ENCODE peak calls at places on chromosomes 16 and 17, in nine cellular contexts. U is AG10803, M is lung, W is lower leg skin, F is astrocyte of the cerebellum, A is epithelial cell of proximal tubule, J is left ventricle myocardium inferior, V is fibroblast of mammary gland, N is tibial nerve. Y is an unnamed sample.

GRCh38 chr17:10046259-10046658 is 141.2 kb upstream of the RCVRN start:
- DNase-seq in U (no peak), M (no peak), W (no peak), F (no peak), A (no peak), J (no peak), V (no peak), N (no peak), Y (no peak)

GRCh38 chr16:16075463-16076399 is 126.3 kb downstream of the ABCC1 start:
- DNase-seq in U (peak), M (peak), W (peak), F (no peak), A (peak), J (peak), V (peak), N (peak), Y (no peak)

GRCh38 chr16:54936979-54937672 is 6.5 kb downstream of the IRX5 start:
- DNase-seq in U (peak), M (peak), W (peak), F (peak), A (no peak), J (no peak), V (peak), N (no peak), Y (peak)

GRCh38 chr17:57588086-57588485 is 157.0 kb downstream of the CCDC182 start:
- DNase-seq in U (no peak), M (no peak), W (no peak), F (no peak), A (no peak), J (no peak), V (no peak), N (no peak), Y (no peak)

GRCh38 chr16:64507240-64508024 is 614.4 kb downstream of the CDH11 start:
- DNase-seq in U (no peak), M (no peak), W (no peak), F (no peak), A (no peak), J (no peak), V (no peak), N (no peak), Y (no peak)

GRCh38 chr16:80711406-80711805 is 93.0 kb downstream of the CDYL2 start:
- DNase-seq in U (no peak), M (no peak), W (no peak), F (no peak), A (no peak), J (no peak), V (no peak), N (no peak), Y (no peak)

GRCh38 chr16:57988929-57989328 is 11.5 kb downstream of the ZNF319 start:
- DNase-seq in U (no peak), M (no peak), W (no peak), F (no peak), A (no peak), J (peak), V (no peak), N (no peak), Y (peak)

GRCh38 chr16:23400387-23400930 is 52.5 kb downstream of the COG7 start:
- DNase-seq in U (no peak), M (no peak), W (no peak), F (no peak), A (no peak), J (no peak), V (no peak), N (no peak), Y (no peak)

GRCh38 chr16:47571049-47571448 is 109.9 kb downstream of the PHKB start:
- DNase-seq in U (no peak), M (no peak), W (no peak), F (no peak), A (no peak), J (no peak), V (no peak), N (no peak), Y (no peak)

GRCh38 chr16:77782694-77783093 is 5.7 kb upstream of the VAT1L start:
- DNase-seq in U (no peak), M (no peak), W (no peak), F (no peak), A (no peak), J (no peak), V (peak), N (no peak), Y (peak)

GRCh38 chr16:50259334-50260205 is 6.8 kb upstream of the ADCY7 start:
- DNase-seq in U (peak), M (no peak), W (peak), F (no peak), A (no peak), J (peak), V (peak), N (peak), Y (peak)

GRCh38 chr17:82056729-82057621 is 5.3 kb downstream of the GPS1 start:
- DNase-seq in U (no peak), M (no peak), W (no peak), F (no peak), A (no peak), J (no peak), V (no peak), N (no peak), Y (no peak)

GRCh38 chr17:44187131-44187899 is 543 bp downstream of the TMUB2 start:
- DNase-seq in U (peak), M (no peak), W (peak), F (peak), A (peak), J (no peak), V (peak), N (no peak), Y (peak)

GRCh38 chr16:15952265-15952711 is 2.9 kb downstream of the ABCC1 start:
- DNase-seq in U (no peak), M (no peak), W (no peak), F (no peak), A (no peak), J (no peak), V (no peak), N (no peak), Y (no peak)

GRCh38 chr17:75270966-75271232 is at the start of gene MIF4GD:
- DNase-seq in U (no peak), M (no peak), W (no peak), F (no peak), A (no peak), J (no peak), V (peak), N (no peak), Y (no peak)

GRCh38 chr17:75270218-75270965 is 639 bp downstream of the MIF4GD start:
- DNase-seq in U (peak), M (peak), W (peak), F (no peak), A (no peak), J (peak), V (peak), N (no peak), Y (peak)

GRCh38 chr17:75272848-75273184 is 1.8 kb upstream of the MIF4GD start:
- DNase-seq in U (no peak), M (no peak), W (no peak), F (no peak), A (no peak), J (no peak), V (no peak), N (no peak), Y (peak)

GRCh38 chr17:75271233-75271954 is 363 bp upstream of the MIF4GD start:
- DNase-seq in U (peak), M (peak), W (peak), F (no peak), A (no peak), J (peak), V (no peak), N (peak), Y (peak)

DNA sequence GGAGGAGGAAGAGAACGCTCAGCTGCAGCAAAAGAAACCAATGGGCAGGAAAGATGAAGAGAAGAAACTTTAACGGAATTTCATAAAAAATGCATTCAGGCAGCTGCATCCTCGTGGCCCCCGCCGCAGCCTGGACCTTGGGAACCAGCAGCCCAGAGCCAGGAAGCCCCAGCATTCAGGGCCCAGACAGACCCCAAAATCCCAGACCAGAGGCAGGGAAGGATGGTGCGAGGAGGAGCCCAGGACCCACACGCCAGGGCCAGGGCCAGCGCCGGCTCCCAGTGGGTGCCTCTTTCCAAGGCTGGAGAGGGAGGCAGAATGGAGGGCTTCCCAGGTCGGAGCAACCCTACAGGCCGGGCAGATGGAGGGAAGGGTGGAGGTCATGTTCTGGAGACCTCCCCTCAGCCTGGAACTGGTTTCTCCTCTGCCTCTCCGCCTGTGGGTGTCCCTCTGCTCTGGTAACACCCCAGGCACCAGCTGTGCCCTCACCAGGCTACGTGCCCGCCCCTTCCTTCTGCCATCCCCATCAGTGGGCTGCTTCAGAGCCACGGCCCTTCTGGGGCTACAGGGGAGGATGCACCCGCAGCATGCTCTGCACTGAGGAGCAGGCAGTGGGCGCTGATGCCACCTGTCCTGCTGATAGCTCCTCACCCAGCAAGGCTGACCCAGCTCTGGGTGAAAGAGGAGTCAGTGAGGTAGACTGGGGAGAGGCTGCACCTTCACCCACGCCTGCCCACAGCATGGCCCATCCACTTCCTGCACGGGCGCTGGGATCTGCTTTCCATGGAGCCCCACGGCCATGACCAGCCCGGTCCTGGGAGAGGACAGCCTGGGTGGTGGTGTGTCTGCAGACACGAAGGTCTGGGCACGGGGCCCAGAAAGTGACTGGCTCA is 1.2 kb upstream of the MIF4GD start:
- DNase-seq in U (peak), M (no peak), W (no peak), F (no peak), A (no peak), J (peak), V (peak), N (no peak), Y (no peak)
- TF ChIP-seq CTCF in U (no peak), M (no peak), W (no peak), F (no peak), A (no peak), J (no peak), V (no peak), N (no peak), Y (no peak)

GRCh38 chr16:81818514-81819304 is 39.6 kb downstream of the PLCG2 start:
- DNase-seq in U (no peak), M (no peak), W (no peak), F (no peak), A (no peak), J (no peak), V (no peak), N (no peak), Y (no peak)

GRCh38 chr16:81816793-81817210 is 37.7 kb downstream of the PLCG2 start:
- DNase-seq in U (no peak), M (no peak), W (no peak), F (no peak), A (no peak), J (no peak), V (no peak), N (no peak), Y (no peak)

GRCh38 chr16:81817296-81817695 is 38.2 kb downstream of the PLCG2 start:
- DNase-seq in U (no peak), M (no peak), W (no peak), F (no peak), A (no peak), J (no peak), V (no peak), N (no peak), Y (no peak)

GRCh38 chr16:81816351-81816750 is 37.3 kb downstream of the PLCG2 start:
- DNase-seq in U (no peak), M (no peak), W (no peak), F (no peak), A (no peak), J (no peak), V (no peak), N (no peak), Y (no peak)

DNA sequence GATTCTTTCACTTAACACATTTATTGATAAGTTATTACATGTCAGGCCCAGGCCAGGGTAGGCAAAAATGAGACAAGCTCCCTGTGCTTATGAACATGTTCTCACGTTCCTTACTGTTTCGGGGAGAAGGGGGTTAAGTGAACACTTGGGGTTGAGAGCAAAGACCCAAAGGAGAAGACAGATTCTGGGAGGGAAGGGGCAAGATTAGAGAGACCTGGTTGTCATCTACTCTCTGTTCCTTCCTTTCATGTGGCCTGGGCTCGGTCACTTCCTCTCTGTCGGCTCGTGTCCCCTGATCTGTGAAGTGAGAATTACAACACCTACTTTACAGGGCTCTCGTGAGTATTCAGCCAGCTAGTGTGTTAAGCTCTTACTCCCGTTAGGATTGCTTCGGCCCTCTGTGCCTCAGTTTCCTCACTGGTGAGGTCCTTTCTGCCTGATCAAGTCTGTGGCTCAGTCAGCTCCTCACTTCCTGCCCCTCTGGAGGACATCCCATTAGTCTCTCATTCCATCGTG is 38.8 kb downstream of the PLCG2 start:
- DNase-seq in U (no peak), M (no peak), W (no peak), F (no peak), A (no peak), J (no peak), V (no peak), N (no peak), Y (no peak)
- H3K4me3 ChIP-seq in U (no peak), M (no peak), W (no peak), F (no peak), A (no peak), J (no peak), V (no peak), N (no peak), Y (no peak)

DNA sequence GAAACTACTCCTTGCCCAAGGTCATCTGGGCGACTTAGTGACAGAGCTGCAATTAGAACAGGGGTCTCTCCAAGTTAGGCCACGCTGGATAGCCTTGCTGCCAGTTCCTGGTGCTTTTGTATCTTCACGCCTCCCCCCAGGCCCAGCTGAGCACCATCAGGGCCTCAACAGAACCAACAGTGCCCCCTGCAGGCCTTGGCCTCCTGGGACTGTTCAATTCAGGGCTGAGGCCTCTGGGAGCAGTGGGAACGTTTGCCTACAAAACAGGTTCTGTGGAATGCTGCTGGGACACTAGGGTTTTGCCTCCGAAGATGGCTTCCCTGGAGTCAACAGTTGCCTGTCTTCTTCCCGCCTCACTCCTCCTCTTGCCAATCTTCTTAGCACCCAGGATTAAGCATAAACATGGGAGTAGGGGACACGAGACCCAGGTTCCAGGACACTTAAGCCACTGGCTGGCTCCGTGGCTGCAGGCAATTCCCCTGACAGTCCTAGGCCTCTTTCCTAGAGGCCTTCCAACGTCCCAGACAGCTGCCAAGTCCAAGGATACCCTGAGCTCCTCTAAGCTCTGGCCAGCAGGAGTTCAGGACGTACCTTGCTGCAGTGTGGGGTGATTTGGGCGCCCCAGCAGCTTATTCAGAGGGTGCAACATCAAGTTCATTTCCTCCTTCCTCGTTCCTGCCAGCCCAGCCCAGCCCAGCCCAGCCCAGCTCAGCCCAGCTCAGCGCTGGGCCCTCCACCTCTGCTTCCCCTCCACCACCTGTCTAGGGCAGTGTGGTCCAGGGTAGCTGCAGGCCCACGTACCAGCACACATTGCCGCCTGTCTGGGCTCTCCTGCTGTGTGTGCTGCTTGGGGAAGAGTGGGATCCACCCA is 246.6 kb upstream of the RPL38 start:
- DNase-seq in U (peak), M (peak), W (peak), F (no peak), A (no peak), J (peak), V (peak), N (no peak), Y (no peak)
- TF ChIP-seq CTCF in U (peak), M (peak), W (no peak), F (peak), A (peak), J (peak), V (peak), N (no peak), Y (no peak)

GRCh38 chr16:10922328-10923145 is 19.7 kb downstream of the DEXI start:
- DNase-seq in U (peak), M (peak), W (no peak), F (no peak), A (no peak), J (peak), V (peak), N (no peak), Y (peak)
- H3K4me3 ChIP-seq in U (no peak), M (no peak), W (no peak), F (no peak), A (no peak), J (peak), V (no peak), N (no peak), Y (no peak)

DNA sequence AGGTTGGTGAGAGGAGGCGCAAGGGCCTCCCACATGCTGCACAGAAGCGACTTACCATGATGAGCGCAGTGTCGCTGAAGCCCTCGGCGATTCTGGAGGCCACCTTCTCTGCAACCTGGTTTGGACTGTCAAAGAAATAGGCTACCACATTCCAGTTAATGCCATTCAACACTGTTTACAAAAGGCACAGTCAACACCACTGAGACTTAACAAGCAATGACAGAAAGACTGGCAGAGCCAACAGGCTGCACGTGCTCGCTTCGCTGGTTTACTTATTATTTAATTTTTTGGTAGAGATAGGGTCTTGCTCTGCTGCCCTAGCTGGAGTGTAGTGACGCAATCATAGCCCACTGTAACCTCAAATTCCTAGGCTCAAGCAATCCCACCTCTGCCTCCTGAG is 18.2 kb downstream of the EMC8 start:
- DNase-seq in U (no peak), M (no peak), W (no peak), F (no peak), A (no peak), J (no peak), V (no peak), N (no peak), Y (no peak)
- TF ChIP-seq CTCF in U (no peak), M (no peak), W (no peak), F (no peak), A (no peak), J (no peak), V (no peak), N (no peak), Y (no peak)

GRCh38 chr16:7508656-7509055 is 176.0 kb downstream of the RBFOX1 start:
- DNase-seq in U (no peak), M (no peak), W (no peak), F (no peak), A (no peak), J (no peak), V (no peak), N (no peak), Y (no peak)

GRCh38 chr16:7511549-7512260 is 179.1 kb downstream of the RBFOX1 start:
- DNase-seq in U (no peak), M (no peak), W (no peak), F (no peak), A (no peak), J (no peak), V (no peak), N (no peak), Y (no peak)

GRCh38 chr16:7512503-7512902 is 179.9 kb downstream of the RBFOX1 start:
- DNase-seq in U (no peak), M (no peak), W (no peak), F (no peak), A (no peak), J (no peak), V (no peak), N (no peak), Y (no peak)

GRCh38 chr16:7513429-7513828 is 180.8 kb downstream of the RBFOX1 start:
- DNase-seq in U (no peak), M (no peak), W (no peak), F (no peak), A (no peak), J (no peak), V (no peak), N (no peak), Y (no peak)

GRCh38 chr16:7509919-7510705 is 177.5 kb downstream of the RBFOX1 start:
- DNase-seq in U (no peak), M (no peak), W (no peak), F (no peak), A (no peak), J (no peak), V (no peak), N (no peak), Y (no peak)
- H3K4me3 ChIP-seq in U (no peak), M (no peak), W (no peak), F (no peak), A (no peak), J (no peak), V (no peak), N (no peak), Y (no peak)

GRCh38 chr17:77315551-77316190 is 174.9 kb downstream of the SEC14L1 start:
- DNase-seq in U (no peak), M (no peak), W (peak), F (no peak), A (no peak), J (no peak), V (peak), N (no peak), Y (no peak)

GRCh38 chr17:77318021-77318420 is 177.3 kb downstream of the SEC14L1 start:
- DNase-seq in U (no peak), M (no peak), W (peak), F (no peak), A (no peak), J (no peak), V (no peak), N (no peak), Y (no peak)

GRCh38 chr17:77316651-77317050 is 175.9 kb downstream of the SEC14L1 start:
- DNase-seq in U (no peak), M (no peak), W (no peak), F (no peak), A (no peak), J (no peak), V (no peak), N (no peak), Y (no peak)

GRCh38 chr17:77316191-77316641 is 175.4 kb downstream of the SEC14L1 start:
- DNase-seq in U (peak), M (no peak), W (peak), F (peak), A (no peak), J (no peak), V (peak), N (no peak), Y (peak)

GRCh38 chr17:77317091-77317519 is 176.3 kb downstream of the SEC14L1 start:
- DNase-seq in U (no peak), M (no peak), W (peak), F (no peak), A (no peak), J (no peak), V (no peak), N (no peak), Y (no peak)
- TF ChIP-seq CTCF in U (no peak), M (no peak), W (no peak), F (no peak), A (no peak), J (no peak), V (no peak), N (no peak), Y (no peak)